ENCODE peak calls at places on chromosome 9, in ten cellular contexts. I is dorsolateral prefrontal cortex; L is AG04450; T is occipital lobe; K is CD4-positive, alpha-beta T cell; N is GM04503; M is D341Med; A is AG08396; Y is NCI-H187 treated with DMSO at 0.1 percent for 48 hours; Q is ureter. X is an unnamed sample.

GRCh38 chr9:21605489-21605931 is 123.4 kb upstream of the IFNE start:
- DNase-seq in I (no peak), L (peak), T (no peak), K (no peak), N (peak), M (no peak), A (no peak), Y (no peak), Q (no peak), X (no peak)

GRCh38 chr9:69254223-69254622 is 70.8 kb upstream of the ENTREP1 start:
- DNase-seq in I (peak), L (no peak), T (no peak), K (no peak), N (no peak), M (no peak), A (no peak), Y (no peak), Q (no peak), X (no peak)

GRCh38 chr9:134917431-134918373 is at the start of gene FCN1:
- DNase-seq in I (peak), L (no peak), T (no peak), K (no peak), N (no peak), M (no peak), A (no peak), Y (no peak), Q (peak), X (no peak)

GRCh38 chr9:16726718-16727451 is 143.6 kb downstream of the BNC2 start:
- DNase-seq in I (peak), L (peak), T (peak), K (no peak), N (peak), M (peak), A (peak), Y (no peak), Q (peak), X (peak)

GRCh38 chr9:134717056-134717455 is 75.5 kb downstream of the COL5A1 start:
- DNase-seq in I (no peak), L (no peak), T (no peak), K (no peak), N (no peak), M (no peak), A (no peak), Y (no peak), Q (no peak), X (no peak)

GRCh38 chr9:78213696-78214095 is 22.2 kb upstream of the CEP78 start:
- DNase-seq in I (no peak), L (no peak), T (no peak), K (no peak), N (no peak), M (no peak), A (no peak), Y (no peak), Q (no peak), X (no peak)

GRCh38 chr9:20683351-20684034 is 566 bp upstream of the FOCAD start:
- DNase-seq in I (no peak), L (no peak), T (peak), K (no peak), N (peak), M (peak), A (peak), Y (no peak), Q (peak), X (peak)

GRCh38 chr9:131839281-131840084 is 99.6 kb upstream of the RAPGEF1 start:
- DNase-seq in I (no peak), L (no peak), T (no peak), K (peak), N (peak), M (no peak), A (peak), Y (no peak), Q (no peak), X (peak)

GRCh38 chr9:113649054-113649453 is 185.5 kb downstream of the RGS3 start:
- DNase-seq in I (peak), L (no peak), T (peak), K (no peak), N (peak), M (peak), A (peak), Y (no peak), Q (no peak), X (peak)

GRCh38 chr9:71285191-71285656 is 163.8 kb upstream of the TRPM3 start:
- DNase-seq in I (no peak), L (peak), T (peak), K (no peak), N (peak), M (peak), A (peak), Y (peak), Q (peak), X (peak)

GRCh38 chr9:88905506-88905905 is 85.8 kb upstream of the S1PR3 start:
- DNase-seq in I (no peak), L (no peak), T (no peak), K (no peak), N (no peak), M (no peak), A (no peak), Y (no peak), Q (no peak), X (no peak)

GRCh38 chr9:31394040-31394473 is 990.4 kb upstream of the ACO1 start:
- DNase-seq in I (no peak), L (no peak), T (no peak), K (no peak), N (no peak), M (peak), A (no peak), Y (no peak), Q (no peak), X (peak)

X was measured in dermis microvascular lymphatic vessel endothelial cell.